ENCODE peak calls at places on chromosomes 3 and 15, in eight cellular contexts. Q is Peyer's patch, D is cardiac fibroblast, S is mucosa of descending colon, M is epithelial cell of esophagus, Y is body of pancreas, C is A673, T is ovary. U is an unnamed sample.

GRCh38 chr3:12380408-12380795 is 91.5 kb downstream of the PPARG start:
- DNase-seq in Q (no peak), D (no peak), S (no peak), M (no peak), Y (no peak), C (no peak), T (no peak), U (no peak)

GRCh38 chr15:50873935-50874353 is 34.5 kb upstream of the AP4E1 start:
- DNase-seq in Q (no peak), D (no peak), S (no peak), M (no peak), Y (no peak), C (no peak), T (no peak), U (peak)

GRCh38 chr3:15324335-15324734 is 8.1 kb downstream of the SH3BP5 start:
- DNase-seq in Q (no peak), D (peak), S (no peak), M (no peak), Y (peak), C (peak), T (peak), U (no peak)

GRCh38 chr3:114218006-114218405 is 19.4 kb downstream of the ZNF80 start:
- DNase-seq in Q (no peak), D (peak), S (no peak), M (no peak), Y (no peak), C (peak), T (no peak), U (no peak)

GRCh38 chr3:177174607-177175006 is 22.7 kb downstream of the TBL1XR1 start:
- DNase-seq in Q (no peak), D (no peak), S (no peak), M (no peak), Y (no peak), C (no peak), T (no peak), U (no peak)

GRCh38 chr15:29821416-29822099 is 710 bp downstream of the TJP1 start:
- DNase-seq in Q (no peak), D (peak), S (peak), M (peak), Y (peak), C (peak), T (peak), U (no peak)

GRCh38 chr15:63504979-63505841 is 817 bp downstream of the USP3 start:
- DNase-seq in Q (peak), D (peak), S (peak), M (peak), Y (peak), C (peak), T (peak), U (peak)

GRCh38 chr15:73190189-73190601 is 137.9 kb downstream of the NEO1 start:
- DNase-seq in Q (no peak), D (peak), S (no peak), M (peak), Y (no peak), C (peak), T (no peak), U (no peak)

GRCh38 chr3:161821591-161821990 is 325.0 kb downstream of the OTOL1 start:
- DNase-seq in Q (no peak), D (no peak), S (no peak), M (no peak), Y (no peak), C (no peak), T (no peak), U (no peak)

GRCh38 chr3:23805881-23806321 is at the start of gene UBE2E1:
- DNase-seq in Q (peak), D (peak), S (peak), M (peak), Y (peak), C (peak), T (peak), U (peak)

GRCh38 chr3:119360736-119361462 is 66.7 kb downstream of the ARHGAP31 start:
- DNase-seq in Q (no peak), D (no peak), S (no peak), M (no peak), Y (no peak), C (no peak), T (no peak), U (no peak)

GRCh38 chr3:11156026-11156410 is 1.7 kb downstream of the HRH1 start:
- DNase-seq in Q (no peak), D (no peak), S (no peak), M (no peak), Y (no peak), C (no peak), T (no peak), U (no peak)
- H3K4me3 ChIP-seq in Q (no peak), D (peak), S (no peak), M (no peak), Y (no peak), C (no peak), T (no peak), U (no peak)

GRCh38 chr3:71065764-71066013 is 517.8 kb downstream of the FOXP1 start:
- DNase-seq in Q (no peak), D (no peak), S (no peak), M (no peak), Y (no peak), C (no peak), T (no peak), U (no peak)
- H3K4me3 ChIP-seq in Q (peak), D (peak), S (no peak), M (peak), Y (no peak), C (peak), T (peak), U (peak)

GRCh38 chr15:57668074-57668473 is 38.4 kb upstream of the POLR2M start:
- DNase-seq in Q (no peak), D (no peak), S (no peak), M (no peak), Y (no peak), C (no peak), T (no peak), U (no peak)
- H3K4me3 ChIP-seq in Q (no peak), D (no peak), S (no peak), M (no peak), Y (no peak), C (no peak), T (no peak), U (no peak)

DNA sequence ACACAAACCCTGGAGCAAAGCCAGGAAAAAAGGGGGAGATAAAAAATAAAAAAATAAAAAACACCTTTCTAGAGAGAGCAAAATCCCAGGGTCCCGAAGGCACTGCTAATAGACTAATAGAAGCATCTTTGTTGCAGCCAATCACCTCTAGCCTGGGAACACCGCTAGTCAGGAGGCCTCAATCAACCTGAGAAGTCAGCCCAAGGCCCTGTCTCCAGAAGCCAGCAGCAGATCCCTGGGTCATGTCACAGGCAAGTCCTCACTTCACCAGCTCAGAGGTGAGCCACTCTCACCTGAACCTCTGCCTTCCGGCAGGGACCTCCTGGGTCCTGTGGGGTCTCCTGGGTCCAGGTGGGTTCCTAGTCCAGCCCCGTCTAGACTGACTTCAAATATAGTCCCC is 37.5 kb downstream of the FAM174B start:
- DNase-seq in Q (no peak), D (no peak), S (no peak), M (no peak), Y (no peak), C (no peak), T (peak), U (no peak)
- H3K4me3 ChIP-seq in Q (no peak), D (no peak), S (no peak), M (no peak), Y (no peak), C (no peak), T (peak), U (no peak)

GRCh38 chr3:141795719-141796435 is 32.7 kb downstream of the GRK7 start:
- DNase-seq in Q (peak), D (peak), S (peak), M (peak), Y (peak), C (peak), T (no peak), U (peak)

GRCh38 chr3:141797819-141798405 is 34.7 kb downstream of the GRK7 start:
- DNase-seq in Q (no peak), D (no peak), S (peak), M (no peak), Y (peak), C (no peak), T (peak), U (no peak)

GRCh38 chr3:141796436-141797166 is 33.4 kb downstream of the GRK7 start:
- DNase-seq in Q (peak), D (peak), S (peak), M (no peak), Y (peak), C (no peak), T (no peak), U (peak)

GRCh38 chr3:141798455-141798854 is 35.2 kb downstream of the GRK7 start:
- DNase-seq in Q (no peak), D (peak), S (peak), M (no peak), Y (peak), C (no peak), T (peak), U (peak)

GRCh38 chr3:141797167-141797773 is 34.1 kb downstream of the GRK7 start:
- DNase-seq in Q (peak), D (peak), S (peak), M (peak), Y (peak), C (peak), T (peak), U (peak)
- H3K4me3 ChIP-seq in Q (peak), D (peak), S (no peak), M (no peak), Y (no peak), C (no peak), T (peak), U (peak)

GRCh38 chr3:116445291-116445841 is at the start of gene LSAMP:
- DNase-seq in Q (no peak), D (peak), S (no peak), M (no peak), Y (no peak), C (peak), T (peak), U (no peak)
- H3K4me3 ChIP-seq in Q (peak), D (no peak), S (no peak), M (no peak), Y (no peak), C (peak), T (peak), U (no peak)

GRCh38 chr3:195537995-195538394 is 5.1 kb downstream of the PPP1R2 start:
- DNase-seq in Q (peak), D (no peak), S (no peak), M (no peak), Y (no peak), C (no peak), T (no peak), U (no peak)
- H3K4me3 ChIP-seq in Q (no peak), D (no peak), S (no peak), M (no peak), Y (no peak), C (no peak), T (no peak), U (no peak)